ENCODE peak calls at places on chromosomes 1 and 21, in eight cellular contexts. One of them, this sample, is unnamed.

GRCh38 chr1:66333463-66334232 is 200.3 kb upstream of the SGIP1 start:
- DNase-seq in NCI-H510A treated with DMSO at 0.1 percent for 48 hours: no peak
- DNase-seq in NCI-H1092: no peak
- DNase-seq in activated T-cell treated with anti-CD3 and anti-CD28 coated beads for 1 hour: no peak
- DNase-seq in COR-L47: no peak
- DNase-seq in AG08396: no peak
- DNase-seq in stomach: no peak
- DNase-seq in cardiac septum: no peak
- DNase-seq in this sample: peak; percentile 32

GRCh38 chr1:205137901-205138300 is 16.1 kb upstream of the RBBP5 start:
- DNase-seq in NCI-H510A treated with DMSO at 0.1 percent for 48 hours: no peak
- DNase-seq in NCI-H1092: no peak
- DNase-seq in activated T-cell treated with anti-CD3 and anti-CD28 coated beads for 1 hour: no peak
- DNase-seq in COR-L47: no peak
- DNase-seq in AG08396: no peak
- DNase-seq in stomach: no peak
- DNase-seq in cardiac septum: no peak
- DNase-seq in this sample: no peak

GRCh38 chr1:80994934-80995333 is 805.8 kb upstream of the ADGRL2 start:
- DNase-seq in NCI-H510A treated with DMSO at 0.1 percent for 48 hours: no peak
- DNase-seq in NCI-H1092: no peak
- DNase-seq in activated T-cell treated with anti-CD3 and anti-CD28 coated beads for 1 hour: no peak
- DNase-seq in COR-L47: no peak
- DNase-seq in AG08396: no peak
- DNase-seq in stomach: no peak
- DNase-seq in cardiac septum: no peak
- DNase-seq in this sample: no peak

GRCh38 chr1:2476066-2476999 is at the start of gene PLCH2:
- DNase-seq in NCI-H510A treated with DMSO at 0.1 percent for 48 hours: no peak
- DNase-seq in NCI-H1092: no peak
- DNase-seq in activated T-cell treated with anti-CD3 and anti-CD28 coated beads for 1 hour: no peak
- DNase-seq in COR-L47: no peak
- DNase-seq in AG08396: no peak
- DNase-seq in stomach: no peak
- DNase-seq in cardiac septum: no peak
- DNase-seq in this sample: no peak

GRCh38 chr1:31745071-31745897 is 18.9 kb downstream of the ADGRB2 start:
- DNase-seq in NCI-H510A treated with DMSO at 0.1 percent for 48 hours: peak; percentile 29
- DNase-seq in NCI-H1092: peak; percentile 40
- DNase-seq in activated T-cell treated with anti-CD3 and anti-CD28 coated beads for 1 hour: no peak
- DNase-seq in COR-L47: peak; percentile 56
- DNase-seq in AG08396: peak; percentile 92
- DNase-seq in stomach: peak; percentile 75
- DNase-seq in cardiac septum: no peak
- DNase-seq in this sample: no peak

GRCh38 chr1:201714542-201715276 is 114.2 kb upstream of the IPO9 start:
- DNase-seq in NCI-H510A treated with DMSO at 0.1 percent for 48 hours: no peak
- DNase-seq in NCI-H1092: no peak
- DNase-seq in activated T-cell treated with anti-CD3 and anti-CD28 coated beads for 1 hour: no peak
- DNase-seq in COR-L47: no peak
- DNase-seq in AG08396: peak; percentile 94
- DNase-seq in stomach: peak; percentile 70
- DNase-seq in cardiac septum: no peak
- DNase-seq in this sample: no peak

GRCh38 chr1:193558491-193559028 is 372.1 kb upstream of the B3GALT2 start:
- DNase-seq in NCI-H510A treated with DMSO at 0.1 percent for 48 hours: no peak
- DNase-seq in NCI-H1092: no peak
- DNase-seq in activated T-cell treated with anti-CD3 and anti-CD28 coated beads for 1 hour: no peak
- DNase-seq in COR-L47: no peak
- DNase-seq in AG08396: peak; percentile 11
- DNase-seq in stomach: no peak
- DNase-seq in cardiac septum: no peak
- DNase-seq in this sample: no peak

GRCh38 chr1:14037101-14037807 is 337.3 kb downstream of the PRDM2 start:
- DNase-seq in NCI-H510A treated with DMSO at 0.1 percent for 48 hours: peak; percentile 53
- DNase-seq in NCI-H1092: peak; percentile 53
- DNase-seq in activated T-cell treated with anti-CD3 and anti-CD28 coated beads for 1 hour: no peak
- DNase-seq in COR-L47: no peak
- DNase-seq in AG08396: no peak
- DNase-seq in stomach: no peak
- DNase-seq in cardiac septum: no peak
- DNase-seq in this sample: no peak

GRCh38 chr21:44304846-44305245 is 5.0 kb downstream of the PFKL start:
- DNase-seq in NCI-H510A treated with DMSO at 0.1 percent for 48 hours: peak; percentile 12
- DNase-seq in NCI-H1092: peak; percentile 35
- DNase-seq in activated T-cell treated with anti-CD3 and anti-CD28 coated beads for 1 hour: peak; percentile 38
- DNase-seq in COR-L47: no peak
- DNase-seq in AG08396: peak; percentile 76
- DNase-seq in stomach: peak; percentile 43
- DNase-seq in cardiac septum: no peak
- DNase-seq in this sample: peak; percentile 53

GRCh38 chr1:230713138-230713537 is 784 bp downstream of the AGT start:
- DNase-seq in NCI-H510A treated with DMSO at 0.1 percent for 48 hours: no peak
- DNase-seq in NCI-H1092: no peak
- DNase-seq in activated T-cell treated with anti-CD3 and anti-CD28 coated beads for 1 hour: no peak
- DNase-seq in COR-L47: no peak
- DNase-seq in AG08396: no peak
- DNase-seq in stomach: no peak
- DNase-seq in cardiac septum: no peak
- DNase-seq in this sample: no peak

GRCh38 chr1:44423706-44424546 is 18.9 kb downstream of the RNF220 start:
- DNase-seq in NCI-H510A treated with DMSO at 0.1 percent for 48 hours: no peak
- DNase-seq in NCI-H1092: no peak
- DNase-seq in activated T-cell treated with anti-CD3 and anti-CD28 coated beads for 1 hour: no peak
- DNase-seq in COR-L47: no peak
- DNase-seq in AG08396: peak; percentile 70
- DNase-seq in stomach: peak; percentile 87
- DNase-seq in cardiac septum: no peak
- DNase-seq in this sample: no peak

GRCh38 chr1:29124366-29125236 is 898 bp upstream of the TMEM200B start:
- DNase-seq in NCI-H510A treated with DMSO at 0.1 percent for 48 hours: no peak
- DNase-seq in NCI-H1092: no peak
- DNase-seq in activated T-cell treated with anti-CD3 and anti-CD28 coated beads for 1 hour: peak; percentile 35
- DNase-seq in COR-L47: peak; percentile 35
- DNase-seq in AG08396: peak; percentile 97
- DNase-seq in stomach: peak; percentile 63
- DNase-seq in cardiac septum: peak; percentile 90
- DNase-seq in this sample: peak; percentile 59

GRCh38 chr1:194076646-194077045 is 890.2 kb upstream of the B3GALT2 start:
- DNase-seq in NCI-H510A treated with DMSO at 0.1 percent for 48 hours: no peak
- DNase-seq in NCI-H1092: no peak
- DNase-seq in activated T-cell treated with anti-CD3 and anti-CD28 coated beads for 1 hour: no peak
- DNase-seq in COR-L47: no peak
- DNase-seq in AG08396: no peak
- DNase-seq in stomach: no peak
- DNase-seq in cardiac septum: no peak
- DNase-seq in this sample: no peak

GRCh38 chr1:218464871-218465270 is 119.7 kb downstream of the TGFB2 start:
- DNase-seq in NCI-H510A treated with DMSO at 0.1 percent for 48 hours: no peak
- DNase-seq in NCI-H1092: no peak
- DNase-seq in activated T-cell treated with anti-CD3 and anti-CD28 coated beads for 1 hour: no peak
- DNase-seq in COR-L47: no peak
- DNase-seq in AG08396: no peak
- DNase-seq in stomach: no peak
- DNase-seq in cardiac septum: no peak
- DNase-seq in this sample: no peak

GRCh38 chr1:197675475-197676324 is 99.6 kb downstream of the DENND1B start:
- DNase-seq in NCI-H510A treated with DMSO at 0.1 percent for 48 hours: no peak
- DNase-seq in NCI-H1092: no peak
- DNase-seq in activated T-cell treated with anti-CD3 and anti-CD28 coated beads for 1 hour: no peak
- DNase-seq in COR-L47: no peak
- DNase-seq in AG08396: no peak
- DNase-seq in stomach: no peak
- DNase-seq in cardiac septum: no peak
- DNase-seq in this sample: no peak

GRCh38 chr1:3746784-3747521 is 5.3 kb upstream of the CCDC27 start:
- DNase-seq in NCI-H510A treated with DMSO at 0.1 percent for 48 hours: peak; percentile 45
- DNase-seq in NCI-H1092: no peak
- DNase-seq in activated T-cell treated with anti-CD3 and anti-CD28 coated beads for 1 hour: peak; percentile 80
- DNase-seq in COR-L47: peak; percentile 84
- DNase-seq in AG08396: peak; percentile 97
- DNase-seq in stomach: peak; percentile 93
- DNase-seq in cardiac septum: peak; percentile 93
- DNase-seq in this sample: peak; percentile 72

GRCh38 chr1:152917794-152918193 is 9.4 kb downstream of the IVL start:
- DNase-seq in NCI-H510A treated with DMSO at 0.1 percent for 48 hours: no peak
- DNase-seq in NCI-H1092: no peak
- DNase-seq in activated T-cell treated with anti-CD3 and anti-CD28 coated beads for 1 hour: no peak
- DNase-seq in COR-L47: peak; percentile 18
- DNase-seq in AG08396: no peak
- DNase-seq in stomach: no peak
- DNase-seq in cardiac septum: no peak
- DNase-seq in this sample: no peak

GRCh38 chr1:115065021-115065420 is 24.3 kb downstream of the TSPAN2 start:
- DNase-seq in NCI-H510A treated with DMSO at 0.1 percent for 48 hours: no peak
- DNase-seq in NCI-H1092: no peak
- DNase-seq in activated T-cell treated with anti-CD3 and anti-CD28 coated beads for 1 hour: no peak
- DNase-seq in COR-L47: no peak
- DNase-seq in AG08396: no peak
- DNase-seq in stomach: no peak
- DNase-seq in cardiac septum: no peak
- DNase-seq in this sample: no peak

GRCh38 chr1:23611601-23612327 is 52.5 kb upstream of the ID3 start:
- DNase-seq in NCI-H510A treated with DMSO at 0.1 percent for 48 hours: peak; percentile 79
- DNase-seq in NCI-H1092: no peak
- DNase-seq in activated T-cell treated with anti-CD3 and anti-CD28 coated beads for 1 hour: no peak
- DNase-seq in COR-L47: peak; percentile 22
- DNase-seq in AG08396: no peak
- DNase-seq in stomach: no peak
- DNase-seq in cardiac septum: no peak
- DNase-seq in this sample: peak; percentile 54

GRCh38 chr21:37210017-37210593 is 57.0 kb downstream of the VPS26C start:
- DNase-seq in NCI-H510A treated with DMSO at 0.1 percent for 48 hours: no peak
- DNase-seq in NCI-H1092: no peak
- DNase-seq in activated T-cell treated with anti-CD3 and anti-CD28 coated beads for 1 hour: no peak
- DNase-seq in COR-L47: no peak
- DNase-seq in AG08396: no peak
- DNase-seq in stomach: no peak
- DNase-seq in cardiac septum: no peak
- DNase-seq in this sample: no peak

GRCh38 chr1:180309338-180309737 is 79.3 kb downstream of the LHX4 start:
- DNase-seq in NCI-H510A treated with DMSO at 0.1 percent for 48 hours: no peak
- DNase-seq in NCI-H1092: no peak
- DNase-seq in activated T-cell treated with anti-CD3 and anti-CD28 coated beads for 1 hour: no peak
- DNase-seq in COR-L47: no peak
- DNase-seq in AG08396: peak; percentile 23
- DNase-seq in stomach: no peak
- DNase-seq in cardiac septum: no peak
- DNase-seq in this sample: no peak

GRCh38 chr1:26041401-26041800 is 4.5 kb downstream of the SLC30A2 start:
- DNase-seq in NCI-H510A treated with DMSO at 0.1 percent for 48 hours: no peak
- DNase-seq in NCI-H1092: no peak
- DNase-seq in activated T-cell treated with anti-CD3 and anti-CD28 coated beads for 1 hour: no peak
- DNase-seq in COR-L47: no peak
- DNase-seq in AG08396: no peak
- DNase-seq in stomach: no peak
- DNase-seq in cardiac septum: no peak
- DNase-seq in this sample: no peak

GRCh38 chr1:218996362-218996761 is 177.3 kb upstream of the LYPLAL1 start:
- DNase-seq in NCI-H510A treated with DMSO at 0.1 percent for 48 hours: no peak
- DNase-seq in NCI-H1092: no peak
- DNase-seq in activated T-cell treated with anti-CD3 and anti-CD28 coated beads for 1 hour: no peak
- DNase-seq in COR-L47: no peak
- DNase-seq in AG08396: peak; percentile 3
- DNase-seq in stomach: no peak
- DNase-seq in cardiac septum: no peak
- DNase-seq in this sample: no peak

GRCh38 chr1:23574265-23574754 is 15.0 kb upstream of the ID3 start:
- DNase-seq in NCI-H510A treated with DMSO at 0.1 percent for 48 hours: no peak
- DNase-seq in NCI-H1092: no peak
- DNase-seq in activated T-cell treated with anti-CD3 and anti-CD28 coated beads for 1 hour: no peak
- DNase-seq in COR-L47: no peak
- DNase-seq in AG08396: no peak
- DNase-seq in stomach: no peak
- DNase-seq in cardiac septum: no peak
- DNase-seq in this sample: no peak

GRCh38 chr1:86018311-86018923 is 138.2 kb downstream of the COL24A1 start:
- DNase-seq in NCI-H510A treated with DMSO at 0.1 percent for 48 hours: peak; percentile 80
- DNase-seq in NCI-H1092: peak; percentile 5
- DNase-seq in activated T-cell treated with anti-CD3 and anti-CD28 coated beads for 1 hour: no peak
- DNase-seq in COR-L47: no peak
- DNase-seq in AG08396: peak; percentile 17
- DNase-seq in stomach: no peak
- DNase-seq in cardiac septum: no peak
- DNase-seq in this sample: peak; percentile 11

GRCh38 chr1:201748331-201748730 is 80.6 kb upstream of the IPO9 start:
- DNase-seq in NCI-H510A treated with DMSO at 0.1 percent for 48 hours: no peak
- DNase-seq in NCI-H1092: no peak
- DNase-seq in activated T-cell treated with anti-CD3 and anti-CD28 coated beads for 1 hour: no peak
- DNase-seq in COR-L47: no peak
- DNase-seq in AG08396: peak; percentile 73
- DNase-seq in stomach: no peak
- DNase-seq in cardiac septum: no peak
- DNase-seq in this sample: no peak

GRCh38 chr1:85605519-85606413 is 25.2 kb downstream of the CCN1 start:
- DNase-seq in NCI-H510A treated with DMSO at 0.1 percent for 48 hours: no peak
- DNase-seq in NCI-H1092: no peak
- DNase-seq in activated T-cell treated with anti-CD3 and anti-CD28 coated beads for 1 hour: no peak
- DNase-seq in COR-L47: no peak
- DNase-seq in AG08396: no peak
- DNase-seq in stomach: no peak
- DNase-seq in cardiac septum: no peak
- DNase-seq in this sample: no peak

GRCh38 chr1:225735252-225736149 is 42.1 kb upstream of the SRP9 start:
- DNase-seq in NCI-H510A treated with DMSO at 0.1 percent for 48 hours: no peak
- DNase-seq in NCI-H1092: peak; percentile 22
- DNase-seq in activated T-cell treated with anti-CD3 and anti-CD28 coated beads for 1 hour: no peak
- DNase-seq in COR-L47: peak; percentile 30
- DNase-seq in AG08396: peak; percentile 87
- DNase-seq in stomach: peak; percentile 74
- DNase-seq in cardiac septum: peak; percentile 80
- DNase-seq in this sample: no peak

GRCh38 chr1:227428803-227429202 is 110.5 kb upstream of the CDC42BPA start:
- DNase-seq in NCI-H510A treated with DMSO at 0.1 percent for 48 hours: no peak
- DNase-seq in NCI-H1092: peak; percentile 19
- DNase-seq in activated T-cell treated with anti-CD3 and anti-CD28 coated beads for 1 hour: no peak
- DNase-seq in COR-L47: no peak
- DNase-seq in AG08396: no peak
- DNase-seq in stomach: peak; percentile 79
- DNase-seq in cardiac septum: no peak
- DNase-seq in this sample: no peak

GRCh38 chr1:114756949-114757454 is 782 bp downstream of the CSDE1 start:
- DNase-seq in NCI-H510A treated with DMSO at 0.1 percent for 48 hours: no peak
- DNase-seq in NCI-H1092: no peak
- DNase-seq in activated T-cell treated with anti-CD3 and anti-CD28 coated beads for 1 hour: no peak
- DNase-seq in COR-L47: peak; percentile 26
- DNase-seq in AG08396: peak; percentile 36
- DNase-seq in stomach: peak; percentile 32
- DNase-seq in cardiac septum: no peak
- DNase-seq in this sample: no peak

GRCh38 chr1:39395357-39395831 is 96.0 kb upstream of the BMP8A start:
- DNase-seq in NCI-H510A treated with DMSO at 0.1 percent for 48 hours: peak; percentile 94
- DNase-seq in NCI-H1092: no peak
- DNase-seq in activated T-cell treated with anti-CD3 and anti-CD28 coated beads for 1 hour: no peak
- DNase-seq in COR-L47: no peak
- DNase-seq in AG08396: peak; percentile 60
- DNase-seq in stomach: no peak
- DNase-seq in cardiac septum: no peak
- DNase-seq in this sample: no peak

GRCh38 chr1:199302554-199302953 is 663.7 kb downstream of the PTPRC start:
- DNase-seq in NCI-H510A treated with DMSO at 0.1 percent for 48 hours: no peak
- DNase-seq in NCI-H1092: no peak
- DNase-seq in activated T-cell treated with anti-CD3 and anti-CD28 coated beads for 1 hour: no peak
- DNase-seq in COR-L47: no peak
- DNase-seq in AG08396: no peak
- DNase-seq in stomach: no peak
- DNase-seq in cardiac septum: no peak
- DNase-seq in this sample: no peak

GRCh38 chr1:90154711-90155110 is 159.8 kb downstream of the ZNF326 start:
- DNase-seq in NCI-H510A treated with DMSO at 0.1 percent for 48 hours: no peak
- DNase-seq in NCI-H1092: no peak
- DNase-seq in activated T-cell treated with anti-CD3 and anti-CD28 coated beads for 1 hour: no peak
- DNase-seq in COR-L47: no peak
- DNase-seq in AG08396: no peak
- DNase-seq in stomach: no peak
- DNase-seq in cardiac septum: no peak
- DNase-seq in this sample: no peak

GRCh38 chr1:151612506-151613274 is 840 bp downstream of the SNX27 start:
- DNase-seq in NCI-H510A treated with DMSO at 0.1 percent for 48 hours: no peak
- DNase-seq in NCI-H1092: no peak
- DNase-seq in activated T-cell treated with anti-CD3 and anti-CD28 coated beads for 1 hour: peak; percentile 2
- DNase-seq in COR-L47: no peak
- DNase-seq in AG08396: peak; percentile 51
- DNase-seq in stomach: no peak
- DNase-seq in cardiac septum: no peak
- DNase-seq in this sample: no peak

This sample was measured in memory B cell.